ENCODE peak calls at places on chromosome 16, in nine cellular contexts. One of them, this sample, is unnamed.

GRCh38 chr16:66522816-66523590 is 26.9 kb downstream of the TK2 start:
- DNase-seq in effector memory CD8-positive, alpha-beta T cell: no peak
- DNase-seq in GDM1: no peak
- DNase-seq in neural crest cell: no peak
- DNase-seq in activated CD4-positive, alpha-beta T cell treated with anti-CD3 and anti-CD28 coated beads, Interleukin-2, amount 10 ng/mL, durations not matched to agents 7 days and 5 days: no peak
- DNase-seq in sigmoid colon: no peak
- DNase-seq in H9: no peak
- DNase-seq in stimulated activated CD4-positive, alpha-beta T cell treated with anti-CD3 and anti-CD28 coated beads, Interleukin-4, amount 100 ng/mL, for 48 hours: no peak
- DNase-seq in body of pancreas: no peak
- DNase-seq in this sample: no peak

GRCh38 chr16:54655171-54655590 is 275.5 kb upstream of the IRX5 start:
- DNase-seq in effector memory CD8-positive, alpha-beta T cell: no peak
- DNase-seq in GDM1: no peak
- DNase-seq in neural crest cell: no peak
- DNase-seq in activated CD4-positive, alpha-beta T cell treated with anti-CD3 and anti-CD28 coated beads, Interleukin-2, amount 10 ng/mL, durations not matched to agents 7 days and 5 days: no peak
- DNase-seq in sigmoid colon: no peak
- DNase-seq in H9: no peak
- DNase-seq in stimulated activated CD4-positive, alpha-beta T cell treated with anti-CD3 and anti-CD28 coated beads, Interleukin-4, amount 100 ng/mL, for 48 hours: no peak
- DNase-seq in body of pancreas: peak
- DNase-seq in this sample: no peak

GRCh38 chr16:78606572-78606971 is 507.1 kb downstream of the WWOX start:
- DNase-seq in effector memory CD8-positive, alpha-beta T cell: no peak
- DNase-seq in GDM1: no peak
- DNase-seq in neural crest cell: peak
- DNase-seq in activated CD4-positive, alpha-beta T cell treated with anti-CD3 and anti-CD28 coated beads, Interleukin-2, amount 10 ng/mL, durations not matched to agents 7 days and 5 days: no peak
- DNase-seq in sigmoid colon: no peak
- DNase-seq in H9: no peak
- DNase-seq in stimulated activated CD4-positive, alpha-beta T cell treated with anti-CD3 and anti-CD28 coated beads, Interleukin-4, amount 100 ng/mL, for 48 hours: no peak
- DNase-seq in body of pancreas: no peak
- DNase-seq in this sample: no peak

GRCh38 chr16:11171448-11171709 is 84.6 kb downstream of the SOCS1 start:
- DNase-seq in effector memory CD8-positive, alpha-beta T cell: no peak
- DNase-seq in GDM1: no peak
- DNase-seq in neural crest cell: no peak
- DNase-seq in activated CD4-positive, alpha-beta T cell treated with anti-CD3 and anti-CD28 coated beads, Interleukin-2, amount 10 ng/mL, durations not matched to agents 7 days and 5 days: no peak
- DNase-seq in sigmoid colon: no peak
- DNase-seq in H9: no peak
- DNase-seq in stimulated activated CD4-positive, alpha-beta T cell treated with anti-CD3 and anti-CD28 coated beads, Interleukin-4, amount 100 ng/mL, for 48 hours: no peak
- DNase-seq in body of pancreas: no peak
- DNase-seq in this sample: no peak

GRCh38 chr16:31527617-31528287 is at the start of gene AHSP:
- DNase-seq in effector memory CD8-positive, alpha-beta T cell: no peak
- DNase-seq in GDM1: no peak
- DNase-seq in neural crest cell: no peak
- DNase-seq in activated CD4-positive, alpha-beta T cell treated with anti-CD3 and anti-CD28 coated beads, Interleukin-2, amount 10 ng/mL, durations not matched to agents 7 days and 5 days: no peak
- DNase-seq in sigmoid colon: no peak
- DNase-seq in H9: peak
- DNase-seq in stimulated activated CD4-positive, alpha-beta T cell treated with anti-CD3 and anti-CD28 coated beads, Interleukin-4, amount 100 ng/mL, for 48 hours: no peak
- DNase-seq in body of pancreas: no peak
- DNase-seq in this sample: no peak

GRCh38 chr16:68658258-68658973 is 13.3 kb downstream of the CDH3 start:
- DNase-seq in effector memory CD8-positive, alpha-beta T cell: no peak
- DNase-seq in GDM1: no peak
- DNase-seq in neural crest cell: no peak
- DNase-seq in activated CD4-positive, alpha-beta T cell treated with anti-CD3 and anti-CD28 coated beads, Interleukin-2, amount 10 ng/mL, durations not matched to agents 7 days and 5 days: no peak
- DNase-seq in sigmoid colon: no peak
- DNase-seq in H9: no peak
- DNase-seq in stimulated activated CD4-positive, alpha-beta T cell treated with anti-CD3 and anti-CD28 coated beads, Interleukin-4, amount 100 ng/mL, for 48 hours: no peak
- DNase-seq in body of pancreas: no peak
- DNase-seq in this sample: no peak

GRCh38 chr16:67967956-67968439 is 439 bp downstream of the SLC12A4 start:
- DNase-seq in effector memory CD8-positive, alpha-beta T cell: no peak
- DNase-seq in GDM1: no peak
- DNase-seq in neural crest cell: no peak
- DNase-seq in activated CD4-positive, alpha-beta T cell treated with anti-CD3 and anti-CD28 coated beads, Interleukin-2, amount 10 ng/mL, durations not matched to agents 7 days and 5 days: peak
- DNase-seq in sigmoid colon: no peak
- DNase-seq in H9: no peak
- DNase-seq in stimulated activated CD4-positive, alpha-beta T cell treated with anti-CD3 and anti-CD28 coated beads, Interleukin-4, amount 100 ng/mL, for 48 hours: no peak
- DNase-seq in body of pancreas: peak
- DNase-seq in this sample: no peak

GRCh38 chr16:627458-628239 is 3.1 kb upstream of the WFIKKN1 start:
- DNase-seq in effector memory CD8-positive, alpha-beta T cell: no peak
- DNase-seq in GDM1: no peak
- DNase-seq in neural crest cell: no peak
- DNase-seq in activated CD4-positive, alpha-beta T cell treated with anti-CD3 and anti-CD28 coated beads, Interleukin-2, amount 10 ng/mL, durations not matched to agents 7 days and 5 days: no peak
- DNase-seq in sigmoid colon: peak
- DNase-seq in H9: peak
- DNase-seq in stimulated activated CD4-positive, alpha-beta T cell treated with anti-CD3 and anti-CD28 coated beads, Interleukin-4, amount 100 ng/mL, for 48 hours: no peak
- DNase-seq in body of pancreas: peak
- DNase-seq in this sample: no peak

GRCh38 chr16:57145046-57145963 is 40.5 kb downstream of the PSME3IP1 start:
- DNase-seq in effector memory CD8-positive, alpha-beta T cell: no peak
- DNase-seq in GDM1: no peak
- DNase-seq in neural crest cell: no peak
- DNase-seq in activated CD4-positive, alpha-beta T cell treated with anti-CD3 and anti-CD28 coated beads, Interleukin-2, amount 10 ng/mL, durations not matched to agents 7 days and 5 days: no peak
- DNase-seq in sigmoid colon: peak
- DNase-seq in H9: peak
- DNase-seq in stimulated activated CD4-positive, alpha-beta T cell treated with anti-CD3 and anti-CD28 coated beads, Interleukin-4, amount 100 ng/mL, for 48 hours: no peak
- DNase-seq in body of pancreas: no peak
- DNase-seq in this sample: no peak

GRCh38 chr16:48971571-48972071 is 310.0 kb downstream of the CBLN1 start:
- DNase-seq in effector memory CD8-positive, alpha-beta T cell: no peak
- DNase-seq in GDM1: no peak
- DNase-seq in neural crest cell: no peak
- DNase-seq in activated CD4-positive, alpha-beta T cell treated with anti-CD3 and anti-CD28 coated beads, Interleukin-2, amount 10 ng/mL, durations not matched to agents 7 days and 5 days: no peak
- DNase-seq in sigmoid colon: no peak
- DNase-seq in H9: no peak
- DNase-seq in stimulated activated CD4-positive, alpha-beta T cell treated with anti-CD3 and anti-CD28 coated beads, Interleukin-4, amount 100 ng/mL, for 48 hours: no peak
- DNase-seq in body of pancreas: no peak
- DNase-seq in this sample: no peak

GRCh38 chr16:10485698-10486382 is 94.6 kb downstream of the EMP2 start:
- DNase-seq in effector memory CD8-positive, alpha-beta T cell: no peak
- DNase-seq in GDM1: no peak
- DNase-seq in neural crest cell: no peak
- DNase-seq in activated CD4-positive, alpha-beta T cell treated with anti-CD3 and anti-CD28 coated beads, Interleukin-2, amount 10 ng/mL, durations not matched to agents 7 days and 5 days: no peak
- DNase-seq in sigmoid colon: no peak
- DNase-seq in H9: no peak
- DNase-seq in stimulated activated CD4-positive, alpha-beta T cell treated with anti-CD3 and anti-CD28 coated beads, Interleukin-4, amount 100 ng/mL, for 48 hours: no peak
- DNase-seq in body of pancreas: no peak
- DNase-seq in this sample: no peak

GRCh38 chr16:57297856-57298255 is 13.4 kb upstream of the PLLP start:
- DNase-seq in effector memory CD8-positive, alpha-beta T cell: peak
- DNase-seq in GDM1: no peak
- DNase-seq in neural crest cell: no peak
- DNase-seq in activated CD4-positive, alpha-beta T cell treated with anti-CD3 and anti-CD28 coated beads, Interleukin-2, amount 10 ng/mL, durations not matched to agents 7 days and 5 days: peak
- DNase-seq in sigmoid colon: peak
- DNase-seq in H9: peak
- DNase-seq in stimulated activated CD4-positive, alpha-beta T cell treated with anti-CD3 and anti-CD28 coated beads, Interleukin-4, amount 100 ng/mL, for 48 hours: no peak
- DNase-seq in body of pancreas: no peak
- DNase-seq in this sample: peak

GRCh38 chr16:80899804-80900592 is 95.6 kb upstream of the CDYL2 start:
- DNase-seq in effector memory CD8-positive, alpha-beta T cell: no peak
- DNase-seq in GDM1: no peak
- DNase-seq in neural crest cell: no peak
- DNase-seq in activated CD4-positive, alpha-beta T cell treated with anti-CD3 and anti-CD28 coated beads, Interleukin-2, amount 10 ng/mL, durations not matched to agents 7 days and 5 days: no peak
- DNase-seq in sigmoid colon: peak
- DNase-seq in H9: no peak
- DNase-seq in stimulated activated CD4-positive, alpha-beta T cell treated with anti-CD3 and anti-CD28 coated beads, Interleukin-4, amount 100 ng/mL, for 48 hours: no peak
- DNase-seq in body of pancreas: peak
- DNase-seq in this sample: no peak

GRCh38 chr16:74568961-74569631 is 37.8 kb downstream of the GLG1 start:
- DNase-seq in effector memory CD8-positive, alpha-beta T cell: no peak
- DNase-seq in GDM1: no peak
- DNase-seq in neural crest cell: no peak
- DNase-seq in activated CD4-positive, alpha-beta T cell treated with anti-CD3 and anti-CD28 coated beads, Interleukin-2, amount 10 ng/mL, durations not matched to agents 7 days and 5 days: no peak
- DNase-seq in sigmoid colon: no peak
- DNase-seq in H9: no peak
- DNase-seq in stimulated activated CD4-positive, alpha-beta T cell treated with anti-CD3 and anti-CD28 coated beads, Interleukin-4, amount 100 ng/mL, for 48 hours: no peak
- DNase-seq in body of pancreas: no peak
- DNase-seq in this sample: no peak

GRCh38 chr16:55294947-55295346 is 29.1 kb upstream of the IRX6 start:
- DNase-seq in effector memory CD8-positive, alpha-beta T cell: no peak
- DNase-seq in GDM1: no peak
- DNase-seq in neural crest cell: no peak
- DNase-seq in activated CD4-positive, alpha-beta T cell treated with anti-CD3 and anti-CD28 coated beads, Interleukin-2, amount 10 ng/mL, durations not matched to agents 7 days and 5 days: no peak
- DNase-seq in sigmoid colon: no peak
- DNase-seq in H9: no peak
- DNase-seq in stimulated activated CD4-positive, alpha-beta T cell treated with anti-CD3 and anti-CD28 coated beads, Interleukin-4, amount 100 ng/mL, for 48 hours: no peak
- DNase-seq in body of pancreas: no peak
- DNase-seq in this sample: no peak

GRCh38 chr16:81401035-81401950 is 43.3 kb upstream of the CMIP start:
- DNase-seq in effector memory CD8-positive, alpha-beta T cell: no peak
- DNase-seq in GDM1: no peak
- DNase-seq in neural crest cell: no peak
- DNase-seq in activated CD4-positive, alpha-beta T cell treated with anti-CD3 and anti-CD28 coated beads, Interleukin-2, amount 10 ng/mL, durations not matched to agents 7 days and 5 days: no peak
- DNase-seq in sigmoid colon: peak
- DNase-seq in H9: no peak
- DNase-seq in stimulated activated CD4-positive, alpha-beta T cell treated with anti-CD3 and anti-CD28 coated beads, Interleukin-4, amount 100 ng/mL, for 48 hours: no peak
- DNase-seq in body of pancreas: no peak
- DNase-seq in this sample: no peak

GRCh38 chr16:4273858-4274291 is 1.1 kb upstream of the TFAP4 start:
- DNase-seq in effector memory CD8-positive, alpha-beta T cell: no peak
- DNase-seq in GDM1: peak
- DNase-seq in neural crest cell: peak
- DNase-seq in activated CD4-positive, alpha-beta T cell treated with anti-CD3 and anti-CD28 coated beads, Interleukin-2, amount 10 ng/mL, durations not matched to agents 7 days and 5 days: peak
- DNase-seq in sigmoid colon: peak
- DNase-seq in H9: peak
- DNase-seq in stimulated activated CD4-positive, alpha-beta T cell treated with anti-CD3 and anti-CD28 coated beads, Interleukin-4, amount 100 ng/mL, for 48 hours: peak
- DNase-seq in body of pancreas: peak
- DNase-seq in this sample: peak

GRCh38 chr16:70520612-70521297 is 2.6 kb downstream of the COG4 start:
- DNase-seq in effector memory CD8-positive, alpha-beta T cell: no peak
- DNase-seq in GDM1: no peak
- DNase-seq in neural crest cell: no peak
- DNase-seq in activated CD4-positive, alpha-beta T cell treated with anti-CD3 and anti-CD28 coated beads, Interleukin-2, amount 10 ng/mL, durations not matched to agents 7 days and 5 days: peak
- DNase-seq in sigmoid colon: no peak
- DNase-seq in H9: no peak
- DNase-seq in stimulated activated CD4-positive, alpha-beta T cell treated with anti-CD3 and anti-CD28 coated beads, Interleukin-4, amount 100 ng/mL, for 48 hours: no peak
- DNase-seq in body of pancreas: no peak
- DNase-seq in this sample: peak

GRCh38 chr16:23448392-23448791 is 4.6 kb downstream of the COG7 start:
- DNase-seq in effector memory CD8-positive, alpha-beta T cell: no peak
- DNase-seq in GDM1: no peak
- DNase-seq in neural crest cell: no peak
- DNase-seq in activated CD4-positive, alpha-beta T cell treated with anti-CD3 and anti-CD28 coated beads, Interleukin-2, amount 10 ng/mL, durations not matched to agents 7 days and 5 days: no peak
- DNase-seq in sigmoid colon: no peak
- DNase-seq in H9: no peak
- DNase-seq in stimulated activated CD4-positive, alpha-beta T cell treated with anti-CD3 and anti-CD28 coated beads, Interleukin-4, amount 100 ng/mL, for 48 hours: no peak
- DNase-seq in body of pancreas: no peak
- DNase-seq in this sample: no peak

GRCh38 chr16:29775742-29776408 is 2.2 kb upstream of the ZG16 start:
- DNase-seq in effector memory CD8-positive, alpha-beta T cell: no peak
- DNase-seq in GDM1: no peak
- DNase-seq in neural crest cell: no peak
- DNase-seq in activated CD4-positive, alpha-beta T cell treated with anti-CD3 and anti-CD28 coated beads, Interleukin-2, amount 10 ng/mL, durations not matched to agents 7 days and 5 days: no peak
- DNase-seq in sigmoid colon: no peak
- DNase-seq in H9: no peak
- DNase-seq in stimulated activated CD4-positive, alpha-beta T cell treated with anti-CD3 and anti-CD28 coated beads, Interleukin-4, amount 100 ng/mL, for 48 hours: no peak
- DNase-seq in body of pancreas: no peak
- DNase-seq in this sample: no peak

GRCh38 chr16:12685806-12686205 is 117.9 kb downstream of the CPPED1 start:
- DNase-seq in effector memory CD8-positive, alpha-beta T cell: no peak
- DNase-seq in GDM1: no peak
- DNase-seq in neural crest cell: no peak
- DNase-seq in activated CD4-positive, alpha-beta T cell treated with anti-CD3 and anti-CD28 coated beads, Interleukin-2, amount 10 ng/mL, durations not matched to agents 7 days and 5 days: no peak
- DNase-seq in sigmoid colon: no peak
- DNase-seq in H9: no peak
- DNase-seq in stimulated activated CD4-positive, alpha-beta T cell treated with anti-CD3 and anti-CD28 coated beads, Interleukin-4, amount 100 ng/mL, for 48 hours: no peak
- DNase-seq in body of pancreas: no peak
- DNase-seq in this sample: no peak

GRCh38 chr16:52247737-52248136 is 299.2 kb downstream of the TOX3 start:
- DNase-seq in effector memory CD8-positive, alpha-beta T cell: no peak
- DNase-seq in GDM1: no peak
- DNase-seq in neural crest cell: no peak
- DNase-seq in activated CD4-positive, alpha-beta T cell treated with anti-CD3 and anti-CD28 coated beads, Interleukin-2, amount 10 ng/mL, durations not matched to agents 7 days and 5 days: no peak
- DNase-seq in sigmoid colon: no peak
- DNase-seq in H9: no peak
- DNase-seq in stimulated activated CD4-positive, alpha-beta T cell treated with anti-CD3 and anti-CD28 coated beads, Interleukin-4, amount 100 ng/mL, for 48 hours: no peak
- DNase-seq in body of pancreas: no peak
- DNase-seq in this sample: no peak

GRCh38 chr16:75097941-75098897 is 18.4 kb downstream of the LDHD start:
- DNase-seq in effector memory CD8-positive, alpha-beta T cell: peak
- DNase-seq in GDM1: no peak
- DNase-seq in neural crest cell: no peak
- DNase-seq in activated CD4-positive, alpha-beta T cell treated with anti-CD3 and anti-CD28 coated beads, Interleukin-2, amount 10 ng/mL, durations not matched to agents 7 days and 5 days: peak
- DNase-seq in sigmoid colon: no peak
- DNase-seq in H9: no peak
- DNase-seq in stimulated activated CD4-positive, alpha-beta T cell treated with anti-CD3 and anti-CD28 coated beads, Interleukin-4, amount 100 ng/mL, for 48 hours: peak
- DNase-seq in body of pancreas: no peak
- DNase-seq in this sample: peak

GRCh38 chr16:55703003-55704001 is 47.5 kb downstream of the SLC6A2 start:
- DNase-seq in effector memory CD8-positive, alpha-beta T cell: no peak
- DNase-seq in GDM1: no peak
- DNase-seq in neural crest cell: peak
- DNase-seq in activated CD4-positive, alpha-beta T cell treated with anti-CD3 and anti-CD28 coated beads, Interleukin-2, amount 10 ng/mL, durations not matched to agents 7 days and 5 days: peak
- DNase-seq in sigmoid colon: no peak
- DNase-seq in H9: no peak
- DNase-seq in stimulated activated CD4-positive, alpha-beta T cell treated with anti-CD3 and anti-CD28 coated beads, Interleukin-4, amount 100 ng/mL, for 48 hours: no peak
- DNase-seq in body of pancreas: peak
- DNase-seq in this sample: no peak

GRCh38 chr16:87323727-87324410 is 6.7 kb upstream of the C16orf95 start:
- DNase-seq in effector memory CD8-positive, alpha-beta T cell: no peak
- DNase-seq in GDM1: no peak
- DNase-seq in neural crest cell: no peak
- DNase-seq in activated CD4-positive, alpha-beta T cell treated with anti-CD3 and anti-CD28 coated beads, Interleukin-2, amount 10 ng/mL, durations not matched to agents 7 days and 5 days: no peak
- DNase-seq in sigmoid colon: no peak
- DNase-seq in H9: no peak
- DNase-seq in stimulated activated CD4-positive, alpha-beta T cell treated with anti-CD3 and anti-CD28 coated beads, Interleukin-4, amount 100 ng/mL, for 48 hours: no peak
- DNase-seq in body of pancreas: no peak
- DNase-seq in this sample: no peak

GRCh38 chr16:88967800-88968588 is 9.0 kb downstream of the CBFA2T3 start:
- DNase-seq in effector memory CD8-positive, alpha-beta T cell: no peak
- DNase-seq in GDM1: no peak
- DNase-seq in neural crest cell: no peak
- DNase-seq in activated CD4-positive, alpha-beta T cell treated with anti-CD3 and anti-CD28 coated beads, Interleukin-2, amount 10 ng/mL, durations not matched to agents 7 days and 5 days: no peak
- DNase-seq in sigmoid colon: no peak
- DNase-seq in H9: no peak
- DNase-seq in stimulated activated CD4-positive, alpha-beta T cell treated with anti-CD3 and anti-CD28 coated beads, Interleukin-4, amount 100 ng/mL, for 48 hours: no peak
- DNase-seq in body of pancreas: no peak
- DNase-seq in this sample: no peak

GRCh38 chr16:79598341-79599181 is 2.0 kb downstream of the MAF start:
- DNase-seq in effector memory CD8-positive, alpha-beta T cell: peak
- DNase-seq in GDM1: peak
- DNase-seq in neural crest cell: peak
- DNase-seq in activated CD4-positive, alpha-beta T cell treated with anti-CD3 and anti-CD28 coated beads, Interleukin-2, amount 10 ng/mL, durations not matched to agents 7 days and 5 days: peak
- DNase-seq in sigmoid colon: peak
- DNase-seq in H9: peak
- DNase-seq in stimulated activated CD4-positive, alpha-beta T cell treated with anti-CD3 and anti-CD28 coated beads, Interleukin-4, amount 100 ng/mL, for 48 hours: peak
- DNase-seq in body of pancreas: peak
- DNase-seq in this sample: peak

GRCh38 chr16:69328854-69329316 is 1.5 kb downstream of the PDF start:
- DNase-seq in effector memory CD8-positive, alpha-beta T cell: no peak
- DNase-seq in GDM1: no peak
- DNase-seq in neural crest cell: no peak
- DNase-seq in activated CD4-positive, alpha-beta T cell treated with anti-CD3 and anti-CD28 coated beads, Interleukin-2, amount 10 ng/mL, durations not matched to agents 7 days and 5 days: no peak
- DNase-seq in sigmoid colon: peak
- DNase-seq in H9: no peak
- DNase-seq in stimulated activated CD4-positive, alpha-beta T cell treated with anti-CD3 and anti-CD28 coated beads, Interleukin-4, amount 100 ng/mL, for 48 hours: no peak
- DNase-seq in body of pancreas: peak
- DNase-seq in this sample: no peak

GRCh38 chr16:10990378-10990777 is 46.0 kb downstream of the CLEC16A start:
- DNase-seq in effector memory CD8-positive, alpha-beta T cell: no peak
- DNase-seq in GDM1: no peak
- DNase-seq in neural crest cell: no peak
- DNase-seq in activated CD4-positive, alpha-beta T cell treated with anti-CD3 and anti-CD28 coated beads, Interleukin-2, amount 10 ng/mL, durations not matched to agents 7 days and 5 days: no peak
- DNase-seq in sigmoid colon: no peak
- DNase-seq in H9: no peak
- DNase-seq in stimulated activated CD4-positive, alpha-beta T cell treated with anti-CD3 and anti-CD28 coated beads, Interleukin-4, amount 100 ng/mL, for 48 hours: no peak
- DNase-seq in body of pancreas: no peak
- DNase-seq in this sample: no peak

GRCh38 chr16:9123871-9124270 is 32.4 kb downstream of the HAPSTR1 start:
- DNase-seq in effector memory CD8-positive, alpha-beta T cell: no peak
- DNase-seq in GDM1: peak
- DNase-seq in neural crest cell: no peak
- DNase-seq in activated CD4-positive, alpha-beta T cell treated with anti-CD3 and anti-CD28 coated beads, Interleukin-2, amount 10 ng/mL, durations not matched to agents 7 days and 5 days: no peak
- DNase-seq in sigmoid colon: peak
- DNase-seq in H9: no peak
- DNase-seq in stimulated activated CD4-positive, alpha-beta T cell treated with anti-CD3 and anti-CD28 coated beads, Interleukin-4, amount 100 ng/mL, for 48 hours: no peak
- DNase-seq in body of pancreas: peak
- DNase-seq in this sample: no peak